ENCODE peak calls at places on chromosomes 1 and 21, in four cellular contexts. J is H1, I is K562, H is HepG2. S is an unnamed sample. For H3K9me3, the result is how much of the 10 kb centered on the place peaks cover.

GRCh38 chr1:67679691-67680090 is 5.3 kb upstream of the GADD45A start:
- DNase-seq in I (no peak), J (no peak), H (no peak), S (no peak)

GRCh38 chr1:24567792-24568388 is 12.0 kb downstream of the NCMAP start:
- DNase-seq in I (no peak), H (peak), J (no peak), S (peak)

GRCh38 chr1:237670296-237670695 is 220.4 kb downstream of the ZP4 start:
- DNase-seq in J (no peak), H (no peak), I (no peak), S (no peak)

GRCh38 chr1:228490120-228491078 is 3.2 kb downstream of the RNF187 start:
- DNase-seq in J (no peak), H (no peak), I (no peak), S (peak)

GRCh38 chr1:225343618-225344017 is 84.2 kb downstream of the LBR start:
- DNase-seq in H (peak), I (no peak), J (no peak), S (peak)

GRCh38 chr1:31651766-31652165 is 7.1 kb upstream of the PEF1 start:
- DNase-seq in J (no peak), H (no peak), I (no peak), S (no peak)

GRCh38 chr1:78104322-78104721 is 58.6 kb downstream of the GIPC2 start:
- DNase-seq in H (no peak), I (no peak), J (no peak), S (no peak)

GRCh38 chr1:106975944-106976343 is 80.5 kb upstream of the PRMT6 start:
- DNase-seq in J (peak), H (no peak), I (no peak), S (peak)

GRCh38 chr21:34812510-34813265 is 143.9 kb downstream of the CLIC6 start:
- DNase-seq in I (no peak), H (peak), J (no peak), S (peak)

GRCh38 chr1:7341145-7341900 is 429.8 kb upstream of the VAMP3 start:
- DNase-seq in H (no peak), I (no peak), J (no peak), S (no peak)

GRCh38 chr1:114011796-114012195 is 32.5 kb downstream of the OLFML3 start:
- DNase-seq in H (no peak), J (no peak), I (no peak), S (no peak)

GRCh38 chr1:156591432-156592157 is at the start of gene NAXE:
- DNase-seq in H (peak), J (no peak), I (peak), S (peak)

GRCh38 chr1:43801203-43801602 is 93.9 kb downstream of the ST3GAL3 start:
- DNase-seq in I (no peak), H (no peak), J (no peak), S (no peak)

GRCh38 chr1:52296345-52296744 is 69.7 kb downstream of the CC2D1B start:
- DNase-seq in J (no peak), H (peak), I (peak), S (peak)

GRCh38 chr1:16979475-16980327 is 719 bp downstream of the MFAP2 start:
- DNase-seq in H (no peak), J (no peak), I (peak), S (no peak)

GRCh38 chr1:20376880-20377494 is 86.3 kb downstream of the VWA5B1 start:
- DNase-seq in J (peak), H (peak), I (peak), S (peak)

GRCh38 chr1:77031101-77031662 is 163.9 kb downstream of the ST6GALNAC5 start:
- DNase-seq in J (no peak), I (no peak), H (no peak), S (peak)

GRCh38 chr1:64915381-64916274 is 50.7 kb downstream of the JAK1 start:
- DNase-seq in I (no peak), H (peak), J (no peak), S (peak)

GRCh38 chr1:184664042-184664659 is 90.5 kb downstream of the EDEM3 start:
- DNase-seq in J (no peak), H (peak), I (peak), S (peak)

GRCh38 chr1:203672354-203672753 is 45.7 kb downstream of the ATP2B4 start:
- DNase-seq in J (no peak), I (no peak), H (no peak), S (no peak)

GRCh38 chr1:44103270-44104131 is 15.1 kb upstream of the KLF17 start:
- DNase-seq in I (no peak), H (peak), J (no peak), S (peak)

GRCh38 chr1:119873166-119874025 is 22.9 kb downstream of the ADAM30 start:
- DNase-seq in H (no peak), J (no peak), I (no peak), S (no peak)

GRCh38 chr1:119868176-119868575 is 28.1 kb downstream of the ADAM30 start:
- DNase-seq in H (no peak), J (no peak), I (no peak), S (no peak)

GRCh38 chr1:119869962-119870361 is 26.4 kb downstream of the ADAM30 start:
- DNase-seq in I (no peak), H (no peak), J (no peak), S (no peak)

GRCh38 chr1:119871881-119872280 is 24.4 kb downstream of the ADAM30 start:
- DNase-seq in H (no peak), I (no peak), J (no peak), S (no peak)

GRCh38 chr1:119870917-119871486 is 25.3 kb downstream of the ADAM30 start:
- DNase-seq in H (peak), J (peak), I (peak), S (peak)
- TF ChIP-seq JUN in H (no peak), J (no peak), I (no peak), S (no peak)

GRCh38 chr1:220294754-220295419 is 22.6 kb upstream of the RAB3GAP2 start:
- DNase-seq in H (no peak), I (no peak), J (no peak), S (no peak)
- TF ChIP-seq HDAC2 in H (no peak), I (no peak), J (no peak), S (no peak)

DNA sequence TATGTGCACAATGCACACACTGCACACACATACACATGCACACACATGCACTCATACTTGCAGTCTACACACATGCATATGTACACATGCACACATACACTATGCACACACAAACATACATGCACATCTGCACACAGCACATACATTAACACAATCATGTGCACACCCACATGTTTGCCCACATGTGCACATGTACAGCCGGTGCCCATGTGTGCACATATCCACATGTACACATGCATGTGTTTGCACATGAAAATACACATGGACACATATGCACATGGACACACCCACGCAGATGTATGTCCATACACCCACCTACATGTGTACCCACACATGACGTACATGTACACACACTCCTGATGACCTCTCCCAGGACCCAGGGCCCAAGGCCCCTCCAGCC is 105.1 kb upstream of the ACTRT2 start:
- DNase-seq in H (no peak), I (no peak), J (no peak), S (no peak)
- H3K9me3 ChIP-seq in H (under half), I (under half), J (half or more), S (under half)

DNA sequence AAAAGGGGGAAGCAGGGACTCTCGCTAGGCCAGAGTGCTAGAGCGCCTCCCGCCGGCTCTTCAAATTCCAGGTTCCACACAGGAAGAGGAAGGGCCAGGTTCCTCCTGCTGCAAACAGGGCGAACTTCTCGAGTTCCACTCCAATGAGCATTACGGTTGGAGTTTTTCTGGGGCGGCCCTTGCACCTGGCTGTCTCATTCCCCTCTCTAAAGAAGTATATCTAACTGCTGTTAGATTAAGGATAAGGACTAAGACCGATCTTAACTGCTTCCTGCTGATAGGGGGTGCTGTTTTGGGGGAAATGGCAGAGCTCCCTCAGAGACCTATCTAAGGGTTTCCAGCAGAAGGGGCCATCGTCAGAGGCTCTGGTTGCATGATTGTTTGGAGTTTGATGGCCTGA is 138.0 kb downstream of the RABGAP1L start:
- DNase-seq in J (no peak), I (no peak), H (no peak), S (no peak)
- TF ChIP-seq JUN in J (no peak), I (no peak), H (no peak), S (no peak)

DNA sequence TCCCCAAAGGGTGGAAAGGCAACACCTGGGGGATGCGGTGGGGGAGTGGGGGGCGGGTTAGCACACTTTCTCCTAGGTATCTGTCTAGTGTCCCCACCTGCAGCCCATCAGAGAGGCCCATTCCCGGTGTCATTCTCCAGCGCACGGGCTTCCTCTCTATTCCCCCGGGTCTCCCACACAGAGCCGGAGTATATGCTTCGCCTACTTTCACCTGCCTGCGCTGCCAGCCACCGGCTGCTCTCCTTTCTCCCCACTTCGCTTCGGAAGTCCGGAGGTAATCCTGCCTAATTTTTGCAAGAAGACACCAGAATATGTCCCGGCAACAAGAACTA is 852 bp downstream of the RGS7 start:
- DNase-seq in I (no peak), H (no peak), J (no peak), S (no peak)
- TF ChIP-seq HDAC2 in I (no peak), H (no peak), J (no peak), S (no peak)

DNA sequence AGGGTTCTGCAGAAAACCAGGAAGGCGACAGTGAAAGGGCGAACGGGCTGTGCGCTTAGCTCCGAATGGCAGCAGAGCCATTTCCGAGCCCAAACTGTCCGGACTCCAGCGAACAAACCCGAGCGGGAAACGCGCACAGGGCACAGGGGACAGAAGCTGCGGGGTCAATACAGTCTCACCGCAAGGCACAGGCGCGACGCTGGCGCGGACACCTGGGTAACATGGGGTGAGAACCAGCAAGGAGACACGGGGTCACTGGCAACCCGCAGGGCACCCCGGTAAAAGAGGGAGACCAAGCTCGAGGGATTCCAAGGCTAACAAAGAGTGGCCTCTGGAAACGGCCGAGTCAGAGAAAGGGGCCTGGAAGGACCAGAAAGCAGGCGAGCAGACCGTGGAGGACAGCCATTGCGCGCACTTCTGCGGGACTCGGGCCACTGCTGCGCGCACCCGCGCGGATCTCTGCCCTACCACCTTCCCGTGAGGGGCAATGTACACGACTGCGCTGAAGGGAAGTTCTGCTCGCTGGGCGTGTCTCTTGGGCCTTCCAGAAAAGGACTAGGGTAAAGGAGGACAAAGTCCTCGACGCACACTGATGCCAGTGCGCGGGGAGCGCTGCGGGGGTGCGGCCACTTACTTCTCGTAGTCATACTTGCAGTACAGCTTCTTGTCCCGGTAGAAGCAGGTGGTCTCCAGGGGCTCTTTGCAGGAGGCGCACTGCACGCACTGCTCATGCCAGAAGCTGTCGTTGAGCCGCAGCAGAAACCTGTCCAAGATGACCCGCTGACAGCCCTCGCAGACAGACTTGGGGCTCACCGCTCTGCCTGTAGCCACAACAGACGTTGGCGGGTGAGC is 3.8 kb downstream of the LMX1A start:
- DNase-seq in I (no peak), J (no peak), H (no peak), S (no peak)
- H3K9me3 ChIP-seq in I (under half), J (under half), H (under half), S (under half)

GRCh38 chr1:12487520-12487919 is 130.5 kb downstream of the DHRS3 start:
- DNase-seq in H (no peak), J (no peak), I (no peak), S (no peak)

GRCh38 chr1:12486401-12487005 is 131.5 kb downstream of the DHRS3 start:
- DNase-seq in H (no peak), J (no peak), I (no peak), S (peak)

GRCh38 chr1:12488666-12489354 is 129.2 kb downstream of the DHRS3 start:
- DNase-seq in J (no peak), I (no peak), H (no peak), S (no peak)

GRCh38 chr1:12482999-12483398 is 135.0 kb downstream of the DHRS3 start:
- DNase-seq in J (no peak), I (no peak), H (no peak), S (no peak)

DNA sequence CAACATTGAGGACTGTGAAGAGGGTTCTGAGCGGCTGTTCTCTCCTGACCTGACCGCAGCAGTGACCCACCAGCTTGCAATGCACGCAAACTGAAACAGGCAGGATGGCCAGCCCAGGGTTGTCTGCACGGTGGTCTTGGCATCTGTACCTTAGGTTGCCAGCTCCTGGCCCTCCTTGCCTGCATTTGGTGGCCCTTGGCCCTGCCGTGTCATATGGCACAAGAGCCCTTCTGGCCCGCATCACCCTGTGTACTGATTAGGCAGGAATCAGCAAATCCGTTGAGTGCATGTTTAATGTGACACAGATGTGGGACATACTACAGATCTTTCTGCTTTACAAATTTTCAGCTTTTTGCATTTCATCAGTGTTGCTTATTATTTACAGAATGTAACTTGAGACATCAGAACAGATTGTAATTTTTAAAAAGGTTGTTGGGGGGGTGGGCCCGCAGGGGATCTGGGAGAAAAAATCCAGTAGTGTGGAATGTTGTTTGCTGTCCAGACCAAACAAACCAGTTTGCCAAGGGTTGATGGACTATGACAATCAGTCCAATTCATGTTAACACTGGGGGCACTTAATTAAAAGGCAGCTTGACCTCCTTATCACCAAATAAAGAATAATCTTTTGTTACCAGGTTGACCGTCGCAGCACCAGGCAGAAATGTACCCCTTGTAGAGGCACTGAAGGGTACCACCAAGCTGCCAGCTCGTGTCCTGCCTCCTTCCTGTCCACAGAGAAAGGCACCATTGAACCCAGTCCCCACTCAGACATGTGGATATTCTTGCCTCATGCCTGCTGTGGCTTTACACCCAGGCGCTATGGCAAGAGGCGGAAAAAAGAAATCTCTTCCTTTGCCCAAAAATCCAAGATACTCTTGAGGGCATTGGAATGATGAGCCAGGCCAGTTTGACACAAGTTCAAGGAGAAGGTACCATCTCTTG is 132.5 kb downstream of the DHRS3 start:
- DNase-seq in H (peak), J (no peak), I (no peak), S (no peak)
- TF ChIP-seq JUN in H (no peak), J (no peak), I (no peak), S (no peak)

DNA sequence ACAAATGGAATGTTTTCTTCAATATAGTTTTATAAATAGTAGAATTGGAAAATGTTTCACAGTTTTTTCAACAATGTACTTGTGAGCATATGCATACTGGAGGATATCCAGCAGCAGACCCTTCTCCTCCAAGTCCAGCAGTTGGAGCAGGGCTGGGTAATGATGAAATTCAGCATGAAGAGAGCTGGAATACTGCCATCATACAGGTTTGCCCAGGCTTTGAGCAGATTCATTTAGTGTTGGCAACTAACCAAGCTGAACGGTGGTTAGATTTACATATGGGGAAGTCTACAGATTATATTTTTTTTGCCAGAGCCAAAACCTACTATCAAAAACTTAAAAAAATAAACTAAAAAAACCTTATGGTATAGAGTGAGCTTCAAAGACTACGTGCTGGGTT is 38.4 kb downstream of the WDR3 start:
- DNase-seq in J (no peak), I (no peak), H (no peak), S (no peak)
- TF ChIP-seq HDAC2 in J (no peak), I (no peak), H (no peak), S (no peak)

GRCh38 chr21:30707409-30707808 is 11.2 kb downstream of the KRTAP21-3 start:
- DNase-seq in H (no peak), J (no peak), I (no peak), S (no peak)
- H3K9me3 ChIP-seq in H (half or more), J (under half), I (under half), S (under half)

S was measured in A549.